ENCODE peak calls at places on chromosomes 11 and 22, in five cellular contexts. T is HepG2, A is transverse colon, P is lower lobe of right lung, Y is SK-N-SH. X is an unnamed sample. For H3K4me1, the result is how much of the 10 kb centered on the place peaks cover.

GRCh38 chr11:47257518-47258316 is at the start of gene NR1H3:
- DNase-seq in A (peak), Y (peak), P (peak), T (peak), X (peak)

GRCh38 chr11:43366597-43367121 is 7.9 kb downstream of the TTC17 start:
- DNase-seq in A (no peak), Y (no peak), P (no peak), T (no peak), X (no peak)

GRCh38 chr11:17445240-17445795 is 31.3 kb downstream of the ABCC8 start:
- DNase-seq in A (no peak), Y (no peak), T (no peak), P (no peak), X (no peak)

GRCh38 chr11:64152841-64153691 is 12.8 kb downstream of the MACROD1 start:
- DNase-seq in A (peak), T (peak), P (peak), Y (peak), X (no peak)

GRCh38 chr11:61082931-61083531 is 19.3 kb upstream of the CD5 start:
- DNase-seq in T (no peak), Y (no peak), P (no peak), A (no peak), X (no peak)

GRCh38 chr11:46216040-46216764 is 61.3 kb upstream of the CREB3L1 start:
- DNase-seq in Y (no peak), P (no peak), T (no peak), A (no peak), X (no peak)

GRCh38 chr22:17443413-17444203 is 74.3 kb downstream of the CECR2 start:
- DNase-seq in Y (no peak), P (no peak), T (no peak), A (no peak), X (no peak)

GRCh38 chr11:90847268-90847886 is 624.5 kb upstream of the CHORDC1 start:
- DNase-seq in A (no peak), P (no peak), Y (peak), T (no peak), X (no peak)

GRCh38 chr22:30262917-30263741 is 3.5 kb downstream of the OSM start:
- DNase-seq in A (peak), Y (peak), T (peak), P (peak), X (peak)

GRCh38 chr11:93939084-93939780 is 81.9 kb upstream of the HEPHL1 start:
- DNase-seq in P (no peak), Y (no peak), T (no peak), A (no peak), X (no peak)

GRCh38 chr11:108726077-108726800 is 61.4 kb downstream of the DDX10 start:
- DNase-seq in T (no peak), P (no peak), A (no peak), Y (no peak), X (no peak)

GRCh38 chr22:36081023-36081431 is 52.4 kb upstream of the RBFOX2 start:
- DNase-seq in T (no peak), Y (no peak), A (peak), P (no peak), X (no peak)

GRCh38 chr11:11988099-11988651 is 20.3 kb downstream of the DKK3 start:
- DNase-seq in A (no peak), Y (no peak), P (no peak), T (no peak), X (no peak)

GRCh38 chr22:36644333-36644757 is 59.2 kb downstream of the CACNG2 start:
- DNase-seq in A (no peak), P (no peak), T (peak), Y (no peak), X (peak)

GRCh38 chr11:13874596-13874995 is 87.9 kb upstream of the SPON1 start:
- DNase-seq in P (no peak), Y (no peak), A (no peak), T (no peak), X (no peak)

DNA sequence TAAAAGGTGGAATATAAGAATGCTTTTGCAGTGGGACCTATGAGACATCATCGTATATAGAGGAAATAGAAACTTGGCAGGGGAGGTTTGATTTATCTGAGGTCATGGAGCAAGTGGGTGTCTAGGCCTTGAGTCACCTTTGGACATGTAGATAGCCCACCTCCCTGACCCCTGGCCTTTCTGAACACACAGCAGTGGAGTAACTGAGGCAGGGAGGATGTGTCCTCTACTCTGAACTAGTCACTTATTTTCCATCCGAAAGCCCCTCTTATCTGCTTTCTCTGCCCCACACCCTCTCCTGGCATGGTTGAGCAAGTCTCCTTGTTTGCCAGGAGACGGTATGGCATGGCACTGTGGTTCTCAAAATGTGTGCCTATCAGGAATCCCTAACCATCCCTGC is 7.9 kb downstream of the CD82 start:
- DNase-seq in A (no peak), P (no peak), Y (no peak), T (no peak), X (no peak)
- H3K4me1 ChIP-seq in A (under half), P (half or more), Y (half or more), T (under half), X (under half)

GRCh38 chr11:123653405-123653996 is 923 bp downstream of the SCN3B start:
- DNase-seq in Y (no peak), T (no peak), P (no peak), A (no peak), X (no peak)
- TF ChIP-seq CTCF in Y (peak), T (no peak), P (no peak), A (no peak), X (peak)

DNA sequence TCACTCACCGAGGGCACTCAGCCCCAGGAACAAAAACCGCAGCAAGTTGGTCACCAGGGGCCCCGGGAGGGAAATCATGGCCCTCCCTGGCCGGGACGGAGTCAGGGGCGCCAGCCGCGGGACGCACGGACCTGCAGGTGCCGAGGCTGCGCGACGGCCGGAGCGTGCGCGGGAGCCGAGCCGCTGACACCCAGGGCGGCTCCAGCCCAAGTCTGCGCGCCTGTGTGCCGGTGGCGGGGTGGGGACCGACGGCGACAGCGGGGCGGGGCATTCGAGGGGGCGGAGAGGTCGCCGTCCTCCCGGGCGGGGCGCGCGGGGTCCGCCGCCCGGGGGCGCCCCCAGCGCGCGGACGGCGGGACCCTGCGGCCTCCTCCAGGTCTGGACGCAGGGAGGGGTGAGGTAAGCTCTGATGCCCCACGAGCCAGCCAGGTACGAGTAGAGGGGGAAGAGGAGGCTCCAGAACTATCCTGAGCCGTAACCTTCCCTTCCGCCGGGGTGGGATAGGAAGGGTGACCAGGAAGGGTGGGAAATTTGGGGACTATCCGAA is at the start of gene ESAM:
- DNase-seq in Y (peak), T (no peak), A (peak), P (peak), X (peak)
- H3K4me3 ChIP-seq in Y (peak), T (peak), A (peak), P (peak), X (peak)

GRCh38 chr11:34443136-34443535 is 4.4 kb downstream of the CAT start:
- DNase-seq in A (no peak), T (no peak), P (no peak), Y (no peak), X (no peak)
- H3K4me1 ChIP-seq in A (under half), T (under half), P (half or more), Y (under half), X (under half)

DNA sequence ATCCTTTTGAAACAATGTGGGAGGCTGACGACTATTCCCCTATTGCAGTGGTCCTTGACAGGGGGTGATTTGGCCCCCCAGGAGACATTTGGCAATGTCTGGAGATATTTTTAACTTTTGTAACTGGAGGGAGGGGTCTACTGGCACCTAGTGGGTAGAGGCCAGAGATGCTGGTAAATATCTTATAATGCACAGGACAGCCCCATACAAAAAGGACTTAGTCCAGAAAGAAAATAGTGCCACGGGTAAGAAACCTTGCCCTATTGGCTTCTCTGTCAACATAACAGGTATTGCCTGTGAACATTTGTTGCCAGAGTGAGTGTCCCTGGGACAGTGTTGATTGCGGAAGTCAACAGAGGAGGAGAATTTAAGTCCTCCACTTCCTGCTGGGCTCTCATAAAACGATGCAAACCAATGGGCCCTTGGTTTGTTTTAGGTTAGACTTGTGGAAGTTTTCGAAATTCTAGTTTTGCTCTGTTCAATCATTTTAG is 101.6 kb downstream of the MAML2 start:
- DNase-seq in A (peak), Y (no peak), T (peak), P (no peak), X (peak)
- TF ChIP-seq CTCF in A (no peak), Y (peak), T (peak), P (no peak), X (peak)

GRCh38 chr11:110900426-110900825 is 188.2 kb upstream of the ARHGAP20 start:
- DNase-seq in A (no peak), Y (no peak), P (no peak), T (no peak), X (no peak)
- H3K4me3 ChIP-seq in A (no peak), Y (no peak), P (no peak), T (no peak), X (no peak)

GRCh38 chr11:3861698-3862097 is 6.2 kb downstream of the STIM1 start:
- DNase-seq in T (no peak), A (no peak), P (no peak), Y (no peak), X (no peak)

GRCh38 chr11:3856856-3857553 is 1.5 kb downstream of the STIM1 start:
- DNase-seq in T (no peak), Y (no peak), P (no peak), A (no peak), X (no peak)

GRCh38 chr11:3859373-3859881 is 4.0 kb downstream of the STIM1 start:
- DNase-seq in Y (no peak), T (no peak), P (no peak), A (peak), X (no peak)

GRCh38 chr11:3857628-3858027 is 2.2 kb downstream of the STIM1 start:
- DNase-seq in A (no peak), Y (no peak), T (peak), P (no peak), X (no peak)

DNA sequence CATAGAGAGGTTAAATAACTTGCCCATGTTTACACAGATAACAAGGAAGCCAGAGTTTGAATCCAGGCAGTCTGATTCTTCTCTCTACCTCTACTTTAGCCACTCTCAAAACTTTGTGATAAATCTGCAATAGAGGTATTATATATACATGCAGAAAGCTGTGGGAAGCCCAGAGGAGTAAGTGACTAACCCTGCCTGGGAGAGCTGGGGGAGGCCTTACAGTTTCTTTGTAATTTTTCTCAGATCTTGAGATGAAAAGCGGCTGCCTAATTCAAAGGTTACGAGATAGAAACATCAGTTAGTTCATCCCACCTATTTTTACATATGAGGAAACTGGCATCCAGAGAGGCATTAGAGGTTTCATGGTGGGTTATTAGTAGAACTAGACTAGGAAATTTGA is 4.9 kb downstream of the STIM1 start:
- DNase-seq in A (no peak), Y (no peak), P (no peak), T (no peak), X (no peak)
- H3K4me1 ChIP-seq in A (half or more), Y (under half), P (half or more), T (half or more), X (under half)

DNA sequence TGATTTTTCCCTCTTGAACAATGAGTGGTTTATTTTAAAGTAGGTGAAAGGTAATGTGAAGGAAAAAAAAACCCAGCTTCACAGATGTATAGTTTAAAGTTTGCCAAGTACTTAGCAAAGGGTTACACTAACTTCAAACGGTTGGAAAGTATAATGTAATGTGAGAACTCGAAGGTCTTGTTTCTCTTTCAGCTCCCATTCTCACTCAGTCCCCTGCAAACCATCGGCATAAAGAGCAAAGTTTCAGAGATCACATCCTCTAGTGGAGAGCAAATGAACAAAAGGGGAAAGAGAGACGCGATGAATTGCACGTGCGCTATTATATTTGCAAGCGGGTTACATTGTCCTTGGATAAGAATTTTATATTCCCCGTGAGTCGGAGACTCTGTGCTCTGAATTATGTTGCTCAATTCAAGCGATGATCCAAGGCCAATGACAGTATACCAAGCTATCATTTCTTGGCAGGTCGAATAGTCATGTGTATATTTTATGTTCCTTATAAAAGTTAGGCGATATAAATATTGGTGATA is 37.6 kb upstream of the BIRC3 start:
- DNase-seq in A (peak), Y (no peak), P (no peak), T (peak), X (no peak)
- TF ChIP-seq CTCF in A (no peak), Y (no peak), P (no peak), T (peak), X (peak)

DNA sequence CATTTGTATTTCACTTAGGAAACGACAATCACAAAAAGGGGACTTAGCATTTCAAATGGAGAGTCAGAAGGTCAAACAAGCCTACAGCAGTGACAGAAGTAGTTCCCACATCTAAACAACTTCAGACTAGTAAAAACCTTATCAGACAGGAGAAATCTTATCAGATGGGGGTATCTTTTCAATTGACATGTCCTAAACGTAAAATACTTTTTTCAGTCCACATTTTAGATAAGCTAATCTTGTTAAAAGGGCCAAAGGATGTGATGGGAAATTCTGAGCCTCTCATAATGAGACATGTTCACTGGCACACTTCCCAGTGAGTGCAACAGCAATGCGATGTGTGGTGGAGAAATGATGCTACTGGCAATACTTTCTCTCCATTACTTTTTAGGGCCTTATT is 2.4 kb downstream of the MAPK1 start:
- DNase-seq in T (no peak), Y (peak), P (no peak), A (no peak), X (no peak)
- H3K4me3 ChIP-seq in T (peak), Y (no peak), P (peak), A (no peak), X (no peak)